ENCODE peak calls at places on chromosome 15, in six cellular contexts. One of them, this sample, is unnamed.

GRCh38 chr15:74906193-74906449 is 530 bp downstream of the FAM219B start:
- DNase-seq in neuronal stem cell: no peak
- DNase-seq in H1: peak
- DNase-seq in IMR-90: no peak
- DNase-seq in H9: peak
- DNase-seq in mesenchymal stem cell: peak
- DNase-seq in this sample: no peak

GRCh38 chr15:82532383-82532990 is 7.8 kb downstream of the RPS17 start:
- DNase-seq in neuronal stem cell: no peak
- DNase-seq in mesenchymal stem cell: no peak
- DNase-seq in IMR-90: no peak
- DNase-seq in H1: no peak
- DNase-seq in H9: peak
- DNase-seq in this sample: no peak

GRCh38 chr15:75167588-75168076 is 34.0 kb upstream of the C15orf39 start:
- DNase-seq in H1: no peak
- DNase-seq in neuronal stem cell: no peak
- DNase-seq in IMR-90: peak
- DNase-seq in H9: no peak
- DNase-seq in mesenchymal stem cell: peak
- DNase-seq in this sample: no peak

GRCh38 chr15:41585140-41586047 is 26.4 kb downstream of the TYRO3 start:
- DNase-seq in neuronal stem cell: no peak
- DNase-seq in H9: peak
- DNase-seq in mesenchymal stem cell: peak
- DNase-seq in H1: peak
- DNase-seq in IMR-90: peak
- DNase-seq in this sample: peak

GRCh38 chr15:77603616-77604406 is 28.9 kb downstream of the LINGO1 start:
- DNase-seq in mesenchymal stem cell: no peak
- DNase-seq in neuronal stem cell: no peak
- DNase-seq in H9: no peak
- DNase-seq in IMR-90: no peak
- DNase-seq in H1: no peak
- DNase-seq in this sample: peak

GRCh38 chr15:51100785-51101489 is 6.2 kb upstream of the TNFAIP8L3 start:
- DNase-seq in H9: no peak
- DNase-seq in H1: no peak
- DNase-seq in neuronal stem cell: no peak
- DNase-seq in mesenchymal stem cell: no peak
- DNase-seq in IMR-90: no peak
- DNase-seq in this sample: no peak

GRCh38 chr15:45112592-45113379 is 1.2 kb downstream of the DUOX2 start:
- DNase-seq in mesenchymal stem cell: no peak
- DNase-seq in IMR-90: no peak
- DNase-seq in H9: peak
- DNase-seq in H1: peak
- DNase-seq in neuronal stem cell: no peak
- DNase-seq in this sample: no peak

GRCh38 chr15:82197734-82198594 is 64.6 kb downstream of the EFL1 start:
- DNase-seq in H1: peak
- DNase-seq in IMR-90: peak
- DNase-seq in H9: peak
- DNase-seq in mesenchymal stem cell: peak
- DNase-seq in neuronal stem cell: peak
- DNase-seq in this sample: peak

GRCh38 chr15:30922469-30923311 is 19.0 kb downstream of the FAN1 start:
- DNase-seq in H9: peak
- DNase-seq in H1: peak
- DNase-seq in IMR-90: peak
- DNase-seq in mesenchymal stem cell: peak
- DNase-seq in neuronal stem cell: peak
- DNase-seq in this sample: peak

GRCh38 chr15:78740904-78741274 is 70.4 kb downstream of the ADAMTS7 start:
- DNase-seq in neuronal stem cell: no peak
- DNase-seq in H9: no peak
- DNase-seq in H1: no peak
- DNase-seq in mesenchymal stem cell: no peak
- DNase-seq in IMR-90: no peak
- DNase-seq in this sample: no peak

GRCh38 chr15:40793216-40793989 is 13.5 kb upstream of the ZFYVE19 start:
- DNase-seq in H9: no peak
- DNase-seq in mesenchymal stem cell: peak
- DNase-seq in H1: no peak
- DNase-seq in IMR-90: peak
- DNase-seq in neuronal stem cell: no peak
- DNase-seq in this sample: no peak

GRCh38 chr15:59278120-59278519 is 71.5 kb downstream of the LDHAL6B start:
- DNase-seq in IMR-90: no peak
- DNase-seq in mesenchymal stem cell: no peak
- DNase-seq in H9: no peak
- DNase-seq in neuronal stem cell: no peak
- DNase-seq in H1: no peak
- DNase-seq in this sample: no peak

GRCh38 chr15:54288049-54288448 is 309.8 kb downstream of the UNC13C start:
- DNase-seq in IMR-90: no peak
- DNase-seq in H9: no peak
- DNase-seq in mesenchymal stem cell: no peak
- DNase-seq in neuronal stem cell: no peak
- DNase-seq in H1: no peak
- DNase-seq in this sample: no peak
- H2BK15ac ChIP-seq in IMR-90: no peak
- H2BK15ac ChIP-seq in H9: no peak
- H2BK15ac ChIP-seq in mesenchymal stem cell: no peak
- H2BK15ac ChIP-seq in neuronal stem cell: no peak
- H2BK15ac ChIP-seq in H1: no peak
- H2BK15ac ChIP-seq in this sample: no peak

DNA sequence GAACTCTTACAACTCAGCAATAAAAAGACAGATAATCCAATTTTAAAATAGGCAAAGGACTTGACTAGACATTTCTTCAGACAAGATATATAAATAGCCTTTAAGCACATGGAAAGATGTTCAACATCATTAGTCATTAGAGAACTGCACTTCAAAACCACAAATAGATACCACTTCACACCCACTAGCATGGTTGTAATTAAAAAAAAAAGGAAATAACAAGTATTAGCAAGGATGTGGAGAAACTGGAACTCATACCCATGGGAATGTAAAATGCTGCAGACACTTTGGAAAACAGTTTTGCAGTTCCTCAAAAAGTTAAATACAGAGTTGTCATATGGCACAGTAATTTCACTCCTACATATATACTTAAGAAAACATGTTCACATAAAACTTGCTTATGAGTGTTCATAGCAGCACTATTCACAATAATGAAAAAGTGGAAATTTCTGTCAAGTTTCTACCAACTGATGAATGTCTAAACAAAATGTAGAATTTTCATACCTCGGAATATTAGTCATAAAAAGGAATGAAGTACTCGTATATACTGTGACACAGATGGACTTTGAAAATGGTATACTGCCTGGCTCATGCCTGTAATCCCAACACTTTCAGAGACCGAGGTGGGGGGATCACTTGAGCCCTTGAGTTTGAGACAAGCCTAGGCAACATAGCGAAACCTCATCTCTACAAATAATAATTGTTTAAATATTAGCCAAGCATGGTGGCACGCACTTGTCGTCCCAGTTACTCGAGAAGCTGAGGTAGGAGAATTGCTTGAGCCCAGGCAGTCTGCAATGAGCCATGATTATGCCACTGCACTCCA is 28.1 kb downstream of the BCL2A1 start:
- DNase-seq in mesenchymal stem cell: peak
- DNase-seq in IMR-90: peak
- DNase-seq in neuronal stem cell: no peak
- DNase-seq in H9: no peak
- DNase-seq in H1: no peak
- DNase-seq in this sample: no peak
- H2BK15ac ChIP-seq in mesenchymal stem cell: no peak
- H2BK15ac ChIP-seq in IMR-90: peak
- H2BK15ac ChIP-seq in neuronal stem cell: no peak
- H2BK15ac ChIP-seq in H9: no peak
- H2BK15ac ChIP-seq in H1: no peak
- H2BK15ac ChIP-seq in this sample: no peak

DNA sequence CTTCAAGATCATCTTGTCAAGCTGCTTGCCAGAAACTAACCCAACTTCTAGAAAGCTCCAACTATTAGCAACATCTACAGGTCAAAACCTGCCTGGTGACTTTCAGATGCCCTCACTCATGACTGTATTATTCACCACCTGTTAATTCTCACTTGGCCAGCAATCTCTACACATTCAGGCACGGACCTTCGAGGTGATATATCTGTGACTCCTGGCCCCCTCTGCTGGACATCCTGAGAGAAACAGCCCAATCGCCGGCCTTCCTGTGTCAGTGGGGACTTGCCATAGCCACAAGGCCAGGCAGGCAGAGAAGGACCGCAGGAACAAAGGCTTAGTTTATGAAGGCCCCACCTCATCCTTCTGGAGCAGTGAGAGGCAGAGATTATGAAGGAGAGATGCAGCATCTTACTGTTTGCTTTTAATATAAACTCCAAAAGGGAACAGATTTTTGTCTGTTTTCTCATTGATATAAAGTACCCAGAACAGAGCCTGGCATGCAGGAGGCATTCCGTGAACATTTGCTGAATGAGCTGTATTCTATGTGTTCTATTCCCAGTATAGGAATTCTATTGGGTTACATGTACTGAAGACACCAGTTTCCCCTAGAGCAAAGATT is 24.4 kb upstream of the OCA2 start:
- DNase-seq in H9: peak
- DNase-seq in IMR-90: peak
- DNase-seq in neuronal stem cell: peak
- DNase-seq in mesenchymal stem cell: peak
- DNase-seq in H1: peak
- DNase-seq in this sample: peak
- H2BK15ac ChIP-seq in H9: no peak
- H2BK15ac ChIP-seq in IMR-90: no peak
- H2BK15ac ChIP-seq in neuronal stem cell: no peak
- H2BK15ac ChIP-seq in mesenchymal stem cell: no peak
- H2BK15ac ChIP-seq in H1: no peak
- H2BK15ac ChIP-seq in this sample: no peak

DNA sequence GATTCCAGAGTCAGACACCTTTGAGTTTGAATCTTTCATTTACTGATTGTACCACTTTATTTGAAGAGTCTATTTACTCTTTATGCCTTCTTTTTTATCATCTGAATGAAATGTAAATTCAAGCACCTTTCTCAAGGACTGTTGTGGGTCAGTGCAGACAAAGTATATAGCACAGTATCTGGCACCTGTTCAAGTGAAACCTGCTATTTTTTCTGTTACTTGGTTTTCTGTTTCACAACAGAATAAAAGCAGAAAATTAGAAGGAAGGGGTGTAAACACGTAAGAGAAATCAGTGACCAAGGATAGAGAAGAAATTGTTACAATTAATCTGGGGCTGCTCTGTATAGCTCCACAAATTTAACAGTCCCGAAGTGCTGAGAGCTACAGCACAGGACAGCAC is 357.4 kb downstream of the RSL24D1 start:
- DNase-seq in H9: no peak
- DNase-seq in mesenchymal stem cell: no peak
- DNase-seq in neuronal stem cell: no peak
- DNase-seq in H1: no peak
- DNase-seq in IMR-90: no peak
- DNase-seq in this sample: no peak
- H2BK15ac ChIP-seq in H9: no peak
- H2BK15ac ChIP-seq in mesenchymal stem cell: no peak
- H2BK15ac ChIP-seq in neuronal stem cell: no peak
- H2BK15ac ChIP-seq in H1: no peak
- H2BK15ac ChIP-seq in IMR-90: no peak
- H2BK15ac ChIP-seq in this sample: no peak

DNA sequence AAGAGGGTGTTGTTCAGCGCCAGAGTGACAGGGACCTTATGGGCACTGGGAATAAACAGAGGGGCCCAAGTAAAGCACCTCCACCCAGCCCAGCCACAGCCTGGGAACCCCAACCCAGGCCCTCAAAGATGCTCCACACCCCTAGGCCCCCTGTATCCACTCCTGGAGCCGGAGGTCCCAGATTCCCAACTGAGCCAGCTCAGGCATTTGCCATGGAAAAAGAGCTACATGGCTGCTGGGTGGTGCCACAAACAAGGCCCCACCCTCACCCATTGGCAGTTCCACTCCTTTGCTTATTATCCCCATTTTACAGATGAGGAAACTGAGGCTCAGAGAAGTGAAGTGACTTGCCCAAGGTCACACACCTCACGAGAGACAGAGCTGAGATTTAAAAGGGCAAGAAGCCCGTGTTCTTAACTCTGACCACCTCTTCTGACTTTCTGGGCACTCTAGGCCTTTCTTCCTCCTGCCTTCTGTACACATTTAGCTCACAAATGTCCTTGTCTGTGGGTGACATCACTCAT is 16.9 kb downstream of the ANPEP start:
- DNase-seq in H1: no peak
- DNase-seq in mesenchymal stem cell: no peak
- DNase-seq in IMR-90: no peak
- DNase-seq in H9: no peak
- DNase-seq in neuronal stem cell: no peak
- DNase-seq in this sample: no peak
- H2BK15ac ChIP-seq in H1: no peak
- H2BK15ac ChIP-seq in mesenchymal stem cell: no peak
- H2BK15ac ChIP-seq in IMR-90: no peak
- H2BK15ac ChIP-seq in H9: no peak
- H2BK15ac ChIP-seq in neuronal stem cell: no peak
- H2BK15ac ChIP-seq in this sample: no peak

DNA sequence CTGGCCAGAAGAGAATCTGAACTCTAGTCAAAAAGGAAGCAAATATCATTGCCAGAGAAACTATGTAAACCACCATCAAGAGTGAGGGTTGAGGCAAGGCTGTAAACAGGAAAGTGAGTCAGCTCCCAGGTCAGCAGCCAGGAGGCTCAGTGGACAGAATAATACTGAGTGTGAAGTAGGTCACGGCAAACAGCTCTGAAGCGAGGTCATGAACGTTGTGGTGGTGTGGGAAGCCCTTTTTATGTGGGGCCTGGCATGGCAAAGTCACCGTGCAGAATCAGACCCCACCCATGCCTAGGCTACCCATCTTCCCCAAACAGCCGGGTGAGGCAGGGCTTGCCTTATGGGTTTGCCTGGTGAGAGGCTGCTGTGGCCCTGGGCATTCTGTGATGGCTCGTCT is 43.9 kb downstream of the THBS1 start:
- DNase-seq in H9: no peak
- DNase-seq in IMR-90: peak
- DNase-seq in neuronal stem cell: no peak
- DNase-seq in H1: no peak
- DNase-seq in mesenchymal stem cell: peak
- DNase-seq in this sample: no peak
- H2BK15ac ChIP-seq in H9: no peak
- H2BK15ac ChIP-seq in IMR-90: peak
- H2BK15ac ChIP-seq in neuronal stem cell: no peak
- H2BK15ac ChIP-seq in H1: no peak
- H2BK15ac ChIP-seq in mesenchymal stem cell: peak
- H2BK15ac ChIP-seq in this sample: no peak